ENCODE peak calls at places on chromosomes 12 and 14, in ten cellular contexts. One of them, this sample, is unnamed.

GRCh38 chr14:92492261-92492660 is 21.3 kb upstream of the RIN3 start:
- DNase-seq in omental fat pad: no peak
- DNase-seq in activated CD4-positive, CD25-positive, alpha-beta regulatory T cell: no peak
- DNase-seq in stomach: no peak
- DNase-seq in T-helper 9 cell: no peak
- DNase-seq in Caco-2: no peak
- DNase-seq in left cardiac atrium: no peak
- DNase-seq in activated CD4-positive, alpha-beta T cell treated with anti-CD3 and anti-CD28 coated beads, Interleukin-2, amount 50 U/mL, for 24 hours: no peak
- DNase-seq in GM12891: no peak
- DNase-seq in adrenal gland: peak; percentile 72
- DNase-seq in this sample: no peak

GRCh38 chr12:175250-175649 is 38.7 kb downstream of the SLC6A12 start:
- DNase-seq in omental fat pad: no peak
- DNase-seq in activated CD4-positive, CD25-positive, alpha-beta regulatory T cell: no peak
- DNase-seq in stomach: no peak
- DNase-seq in T-helper 9 cell: no peak
- DNase-seq in Caco-2: no peak
- DNase-seq in left cardiac atrium: no peak
- DNase-seq in activated CD4-positive, alpha-beta T cell treated with anti-CD3 and anti-CD28 coated beads, Interleukin-2, amount 50 U/mL, for 24 hours: no peak
- DNase-seq in GM12891: no peak
- DNase-seq in adrenal gland: no peak
- DNase-seq in this sample: no peak

GRCh38 chr12:114166360-114166759 is 200.2 kb upstream of the RBM19 start:
- DNase-seq in omental fat pad: no peak
- DNase-seq in activated CD4-positive, CD25-positive, alpha-beta regulatory T cell: no peak
- DNase-seq in stomach: no peak
- DNase-seq in T-helper 9 cell: no peak
- DNase-seq in Caco-2: peak; percentile 38
- DNase-seq in left cardiac atrium: peak; percentile 29
- DNase-seq in activated CD4-positive, alpha-beta T cell treated with anti-CD3 and anti-CD28 coated beads, Interleukin-2, amount 50 U/mL, for 24 hours: no peak
- DNase-seq in GM12891: no peak
- DNase-seq in adrenal gland: peak; percentile 39
- DNase-seq in this sample: peak; percentile 70

GRCh38 chr12:505221-505620 is 45.5 kb downstream of the B4GALNT3 start:
- DNase-seq in omental fat pad: no peak
- DNase-seq in activated CD4-positive, CD25-positive, alpha-beta regulatory T cell: no peak
- DNase-seq in stomach: peak; percentile 17
- DNase-seq in T-helper 9 cell: no peak
- DNase-seq in Caco-2: no peak
- DNase-seq in left cardiac atrium: no peak
- DNase-seq in activated CD4-positive, alpha-beta T cell treated with anti-CD3 and anti-CD28 coated beads, Interleukin-2, amount 50 U/mL, for 24 hours: no peak
- DNase-seq in GM12891: no peak
- DNase-seq in adrenal gland: no peak
- DNase-seq in this sample: no peak

GRCh38 chr12:79681008-79681590 is 9.7 kb downstream of the PAWR start:
- DNase-seq in omental fat pad: no peak
- DNase-seq in activated CD4-positive, CD25-positive, alpha-beta regulatory T cell: no peak
- DNase-seq in stomach: no peak
- DNase-seq in T-helper 9 cell: no peak
- DNase-seq in Caco-2: no peak
- DNase-seq in left cardiac atrium: no peak
- DNase-seq in activated CD4-positive, alpha-beta T cell treated with anti-CD3 and anti-CD28 coated beads, Interleukin-2, amount 50 U/mL, for 24 hours: no peak
- DNase-seq in GM12891: no peak
- DNase-seq in adrenal gland: no peak
- DNase-seq in this sample: no peak

GRCh38 chr14:105891631-105892452 is 365.5 kb downstream of the TMEM121 start:
- DNase-seq in omental fat pad: no peak
- DNase-seq in activated CD4-positive, CD25-positive, alpha-beta regulatory T cell: no peak
- DNase-seq in stomach: peak; percentile 17
- DNase-seq in T-helper 9 cell: no peak
- DNase-seq in Caco-2: no peak
- DNase-seq in left cardiac atrium: peak; percentile 7
- DNase-seq in activated CD4-positive, alpha-beta T cell treated with anti-CD3 and anti-CD28 coated beads, Interleukin-2, amount 50 U/mL, for 24 hours: no peak
- DNase-seq in GM12891: no peak
- DNase-seq in adrenal gland: peak; percentile 5
- DNase-seq in this sample: no peak

GRCh38 chr14:100012478-100012925 is 52.7 kb upstream of the EVL start:
- DNase-seq in omental fat pad: no peak
- DNase-seq in activated CD4-positive, CD25-positive, alpha-beta regulatory T cell: no peak
- DNase-seq in stomach: no peak
- DNase-seq in T-helper 9 cell: no peak
- DNase-seq in Caco-2: no peak
- DNase-seq in left cardiac atrium: no peak
- DNase-seq in activated CD4-positive, alpha-beta T cell treated with anti-CD3 and anti-CD28 coated beads, Interleukin-2, amount 50 U/mL, for 24 hours: no peak
- DNase-seq in GM12891: no peak
- DNase-seq in adrenal gland: no peak
- DNase-seq in this sample: no peak

GRCh38 chr12:31431721-31432120 is 105.8 kb upstream of the SINHCAF start:
- DNase-seq in omental fat pad: no peak
- DNase-seq in activated CD4-positive, CD25-positive, alpha-beta regulatory T cell: no peak
- DNase-seq in stomach: no peak
- DNase-seq in T-helper 9 cell: no peak
- DNase-seq in Caco-2: no peak
- DNase-seq in left cardiac atrium: no peak
- DNase-seq in activated CD4-positive, alpha-beta T cell treated with anti-CD3 and anti-CD28 coated beads, Interleukin-2, amount 50 U/mL, for 24 hours: no peak
- DNase-seq in GM12891: no peak
- DNase-seq in adrenal gland: peak; percentile 33
- DNase-seq in this sample: no peak

GRCh38 chr14:50829472-50830043 is 1.4 kb downstream of the NIN start:
- DNase-seq in omental fat pad: no peak
- DNase-seq in activated CD4-positive, CD25-positive, alpha-beta regulatory T cell: no peak
- DNase-seq in stomach: no peak
- DNase-seq in T-helper 9 cell: no peak
- DNase-seq in Caco-2: no peak
- DNase-seq in left cardiac atrium: no peak
- DNase-seq in activated CD4-positive, alpha-beta T cell treated with anti-CD3 and anti-CD28 coated beads, Interleukin-2, amount 50 U/mL, for 24 hours: no peak
- DNase-seq in GM12891: no peak
- DNase-seq in adrenal gland: no peak
- DNase-seq in this sample: no peak